ENCODE peak calls at places on chromosomes 2 and 18, in six cellular contexts. C is neuronal stem cell, J is astrocyte, O is GM23338, K is mammary epithelial cell, U is PC-9. S is an unnamed sample.

GRCh38 chr2:74440378-74441110 is 1.2 kb downstream of the RTKN start:
- DNase-seq in U (peak; percentile 68), J (peak; percentile 64), O (peak; percentile 95), C (peak; percentile 88), K (peak; percentile 81), S (peak; percentile 92)

GRCh38 chr18:74514860-74515495 is 18.8 kb downstream of the CNDP2 start:
- DNase-seq in O (no peak), K (no peak), U (no peak), C (no peak), J (no peak), S (no peak)

GRCh38 chr2:128347701-128348504 is 29.2 kb upstream of the HS6ST1 start:
- DNase-seq in J (peak; percentile 64), O (no peak), U (no peak), C (no peak), K (no peak), S (no peak)

GRCh38 chr2:128366746-128367511 is 48.3 kb upstream of the HS6ST1 start:
- DNase-seq in J (no peak), O (no peak), U (no peak), C (no peak), K (no peak), S (no peak)

GRCh38 chr18:79753391-79753851 is 44.3 kb upstream of the KCNG2 start:
- DNase-seq in J (no peak), K (no peak), U (no peak), O (no peak), C (no peak), S (no peak)

GRCh38 chr2:28578768-28579167 is 82.9 kb downstream of the PLB1 start:
- DNase-seq in K (no peak), J (no peak), U (peak; percentile 33), C (no peak), O (no peak), S (no peak)

GRCh38 chr18:6113650-6114049 is 218.3 kb upstream of the TMEM200C start:
- DNase-seq in J (no peak), O (no peak), C (no peak), K (no peak), U (no peak), S (no peak)

GRCh38 chr2:5869871-5870375 is 177.7 kb downstream of the SOX11 start:
- DNase-seq in K (no peak), C (no peak), O (no peak), J (no peak), U (no peak), S (no peak)

GRCh38 chr2:200810252-200810650 is 1.5 kb upstream of the BZW1 start:
- DNase-seq in C (no peak), K (peak; percentile 31), U (peak; percentile 82), O (no peak), J (peak; percentile 84), S (no peak)

GRCh38 chr2:196601430-196602306 is 37.8 kb upstream of the CCDC150 start:
- DNase-seq in K (peak; percentile 71), U (peak; percentile 79), C (no peak), O (peak; percentile 33), J (peak; percentile 95), S (no peak)

GRCh38 chr18:9653390-9653789 is 39.0 kb upstream of the PPP4R1 start:
- DNase-seq in O (no peak), U (no peak), K (no peak), C (no peak), J (no peak), S (no peak)

GRCh38 chr2:157662401-157662800 is 33.7 kb upstream of the ACVR1C start:
- DNase-seq in K (peak; percentile 35), O (no peak), C (no peak), J (no peak), U (no peak), S (no peak)

GRCh38 chr2:108579631-108580030 is 45.4 kb downstream of the LIMS1 start:
- DNase-seq in J (peak; percentile 61), U (no peak), K (no peak), O (no peak), C (no peak), S (no peak)

GRCh38 chr2:32357545-32358482 is 991 bp downstream of the BIRC6 start:
- DNase-seq in C (peak; percentile 3), J (peak; percentile 34), U (peak; percentile 40), O (peak; percentile 64), K (peak; percentile 67), S (peak; percentile 71)

GRCh38 chr18:22558945-22559385 is 141.2 kb upstream of the CTAGE1 start:
- DNase-seq in J (peak; percentile 77), C (no peak), U (peak; percentile 58), K (peak; percentile 59), O (peak; percentile 40), S (no peak)

GRCh38 chr2:219552382-219553167 is 8.7 kb downstream of the TMEM198 start:
- DNase-seq in U (peak; percentile 37), C (peak; percentile 89), K (peak; percentile 78), J (peak; percentile 57), O (peak; percentile 96), S (peak; percentile 100)

GRCh38 chr18:2709316-2709715 is 53.8 kb downstream of the SMCHD1 start:
- DNase-seq in J (no peak), O (no peak), K (no peak), U (no peak), C (no peak), S (no peak)

GRCh38 chr2:147408357-147408756 is 436.5 kb upstream of the ACVR2A start:
- DNase-seq in C (no peak), U (no peak), O (no peak), K (no peak), J (no peak), S (no peak)

GRCh38 chr2:101251844-101252407 is 760 bp upstream of the CNOT11 start:
- DNase-seq in U (peak; percentile 79), K (peak; percentile 76), C (peak; percentile 14), J (no peak), O (peak; percentile 82), S (peak; percentile 52)

GRCh38 chr2:212618636-212619035 is 80.0 kb upstream of the ERBB4 start:
- DNase-seq in K (peak; percentile 95), C (no peak), J (peak; percentile 7), U (peak; percentile 79), O (no peak), S (no peak)

GRCh38 chr2:54524236-54524991 is 68.3 kb downstream of the SPTBN1 start:
- DNase-seq in U (peak; percentile 71), C (no peak), J (peak; percentile 92), O (peak; percentile 39), K (peak; percentile 59), S (no peak)

GRCh38 chr2:96264656-96265348 is 995 bp downstream of the TMEM127 start:
- DNase-seq in C (no peak), J (peak; percentile 14), K (no peak), U (no peak), O (peak; percentile 50), S (no peak)

GRCh38 chr2:236545248-236545658 is 24.4 kb upstream of the ACKR3 start:
- DNase-seq in K (no peak), J (no peak), U (no peak), C (no peak), O (no peak), S (no peak)

GRCh38 chr2:215680605-215681598 is 245.0 kb upstream of the FN1 start:
- DNase-seq in K (peak; percentile 100), C (no peak), O (no peak), J (peak; percentile 100), U (peak; percentile 92), S (no peak)

GRCh38 chr2:37720533-37721218 is 49.2 kb upstream of the CDC42EP3 start:
- DNase-seq in C (no peak), K (no peak), U (no peak), O (no peak), J (no peak), S (no peak)
- H2AFZ ChIP-seq in C (no peak overlapping the region), K (no peak overlapping the region), U (no peak overlapping the region), O (peak overlapping the region; percentile 59), J (no peak overlapping the region), S (no peak overlapping the region)

DNA sequence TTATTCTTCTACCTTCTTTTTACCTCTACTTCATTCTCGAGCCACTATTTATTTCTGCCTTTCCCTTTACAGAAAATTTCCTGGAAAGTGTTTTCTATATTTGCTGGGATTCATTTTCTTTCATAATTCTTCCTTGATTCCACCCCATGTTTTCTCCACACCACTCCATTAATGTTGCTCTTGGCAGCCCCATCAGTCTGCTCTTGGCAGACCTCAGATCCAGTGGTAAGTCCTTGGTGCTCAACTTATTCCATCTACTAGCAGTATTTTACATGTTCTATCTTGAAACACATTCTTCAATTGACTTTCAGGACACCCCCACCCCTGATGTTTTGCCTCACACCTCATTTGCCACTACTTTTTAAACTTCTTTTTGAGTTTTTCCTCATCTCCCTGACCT is 65.0 kb downstream of the HNMT start:
- DNase-seq in J (peak; percentile 88), C (no peak), O (no peak), U (no peak), K (peak; percentile 31), S (no peak)
- H2AFZ ChIP-seq in J (no peak overlapping the region), C (no peak overlapping the region), O (no peak overlapping the region), U (no peak overlapping the region), K (peak overlapping the region; percentile 26), S (no peak overlapping the region)

DNA sequence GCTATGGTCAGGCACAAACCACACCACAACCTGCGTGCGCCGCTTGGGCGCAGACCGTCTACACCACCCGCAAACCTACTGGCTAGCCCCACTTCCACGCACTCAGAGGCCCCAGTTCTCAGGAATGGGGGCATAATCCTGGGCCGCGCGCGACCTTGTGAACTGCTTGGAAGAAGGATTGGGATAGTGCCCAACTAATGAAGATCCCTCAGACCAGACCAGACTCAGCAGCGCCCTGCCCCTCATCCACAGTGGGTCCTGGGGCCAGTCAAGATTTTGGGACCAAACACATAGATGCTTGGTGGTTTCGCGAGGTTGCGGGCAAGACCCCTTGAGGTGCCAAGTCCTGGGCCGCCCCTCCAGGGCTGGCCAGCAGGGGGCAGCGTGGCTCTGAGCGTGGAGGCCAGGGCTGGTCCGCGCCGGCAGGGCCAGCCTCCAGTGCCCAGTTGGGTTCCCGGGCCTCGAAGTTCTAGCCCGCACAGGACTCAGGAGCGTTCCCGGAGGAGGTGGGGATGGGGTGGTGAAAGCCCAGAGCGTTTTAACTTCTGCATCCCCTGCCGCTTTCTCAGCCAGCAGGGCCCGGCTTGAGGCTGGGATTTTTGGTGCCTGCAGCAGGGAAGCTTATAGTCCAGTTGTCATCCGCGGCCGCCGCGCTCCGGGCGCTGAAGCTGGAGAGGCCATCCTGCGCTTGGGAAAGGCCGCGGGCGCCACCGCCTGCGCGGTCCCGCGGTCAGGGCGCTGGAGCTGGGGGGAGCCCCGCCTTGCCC is 8.3 kb downstream of the OSR1 start:
- DNase-seq in O (peak; percentile 85), K (no peak), U (no peak), J (peak; percentile 51), C (peak; percentile 59), S (no peak)
- H2AFZ ChIP-seq in O (peak overlapping the region; percentile 81), K (no peak overlapping the region), U (no peak overlapping the region), J (peak overlapping the region; percentile 76), C (peak overlapping the region; percentile 96), S (no peak overlapping the region)

GRCh38 chr18:59560556-59560955 is 136.7 kb downstream of the CCBE1 start:
- DNase-seq in J (no peak), O (no peak), U (no peak), K (no peak), C (no peak), S (no peak)
- H2AFZ ChIP-seq in J (no peak overlapping the region), O (no peak overlapping the region), U (no peak overlapping the region), K (no peak overlapping the region), C (no peak overlapping the region), S (no peak overlapping the region)

DNA sequence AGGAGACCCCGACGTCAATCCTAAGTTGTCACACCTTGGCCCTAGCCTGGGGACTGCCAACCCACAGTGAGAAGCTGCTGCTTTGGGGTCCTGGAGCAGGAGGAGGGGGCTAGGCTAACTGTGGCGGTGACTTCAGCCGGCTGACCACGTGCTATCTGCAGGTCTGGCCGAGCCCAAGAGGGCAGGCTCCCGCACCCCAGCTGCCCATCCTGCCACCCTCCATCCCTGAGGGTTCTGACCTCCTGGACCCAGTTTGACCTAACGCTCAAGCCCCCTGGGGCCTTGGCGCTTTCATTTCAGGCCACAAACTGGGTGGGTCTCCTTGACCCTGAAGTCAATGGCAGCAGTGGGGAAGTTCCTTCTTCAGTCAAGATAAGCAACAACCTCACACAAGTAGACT is 2.4 kb downstream of the HES6 start:
- DNase-seq in K (no peak), J (no peak), O (no peak), C (no peak), U (no peak), S (no peak)
- H2AFZ ChIP-seq in K (no peak overlapping the region), J (no peak overlapping the region), O (no peak overlapping the region), C (no peak overlapping the region), U (no peak overlapping the region), S (no peak overlapping the region)

S was measured in H1.